ENCODE peak calls at places on chromosome 17, in six cellular contexts. C, D, J, L, T and K are unnamed samples.

GRCh38 chr17:67343237-67343636 is 23.1 kb downstream of the PSMD12 start:
- DNase-seq in C (no peak), D (no peak), J (no peak), L (no peak), T (no peak), K (no peak)

GRCh38 chr17:80773243-80773991 is 218.2 kb upstream of the CHMP6 start:
- DNase-seq in C (no peak), D (no peak), J (no peak), L (peak), T (peak), K (no peak)

GRCh38 chr17:2996208-2996855 is 67.1 kb downstream of the OR1D5 start:
- DNase-seq in C (no peak), D (no peak), J (no peak), L (no peak), T (no peak), K (no peak)

GRCh38 chr17:10297691-10298090 is 75.1 kb downstream of the MYH13 start:
- DNase-seq in C (no peak), D (no peak), J (no peak), L (no peak), T (no peak), K (no peak)

GRCh38 chr17:78883090-78883532 is 19.9 kb downstream of the CEP295NL start:
- DNase-seq in C (no peak), D (no peak), J (peak), L (no peak), T (peak), K (peak)

GRCh38 chr17:81867123-81867951 is 3.8 kb downstream of the ARHGDIA start:
- DNase-seq in C (no peak), D (no peak), J (no peak), L (no peak), T (no peak), K (peak)

GRCh38 chr17:34246436-34246835 is 8.6 kb upstream of the CCL2 start:
- DNase-seq in C (no peak), D (no peak), J (no peak), L (no peak), T (no peak), K (no peak)

GRCh38 chr17:50059256-50059655 is 3.3 kb downstream of the ITGA3 start:
- DNase-seq in C (no peak), D (no peak), J (no peak), L (no peak), T (peak), K (no peak)

GRCh38 chr17:44627513-44627912 is 28.8 kb upstream of the MEIOC start:
- DNase-seq in C (no peak), D (no peak), J (no peak), L (no peak), T (no peak), K (no peak)

GRCh38 chr17:4744999-4745969 is 5.6 kb upstream of the CXCL16 start:
- DNase-seq in C (no peak), D (no peak), J (no peak), L (no peak), T (no peak), K (no peak)

GRCh38 chr17:36498560-36499300 is 12.2 kb downstream of the ZNHIT3 start:
- DNase-seq in C (no peak), D (no peak), J (no peak), L (no peak), T (peak), K (no peak)

GRCh38 chr17:1908699-1909309 is 79.0 kb downstream of the RPA1 start:
- DNase-seq in C (peak), D (peak), J (peak), L (peak), T (no peak), K (peak)

GRCh38 chr17:75130632-75131277 is 787 bp downstream of the NT5C start:
- DNase-seq in C (no peak), D (peak), J (peak), L (peak), T (peak), K (peak)

GRCh38 chr17:358491-359133 is 6.0 kb upstream of the RPH3AL start:
- DNase-seq in C (no peak), D (no peak), J (no peak), L (no peak), T (no peak), K (no peak)

GRCh38 chr17:62718420-62718819 is 89.7 kb downstream of the MARCHF10 start:
- DNase-seq in C (no peak), D (no peak), J (no peak), L (no peak), T (no peak), K (no peak)

GRCh38 chr17:82667668-82668000 is 19.4 kb upstream of the WDR45B start:
- DNase-seq in C (no peak), D (no peak), J (no peak), L (no peak), T (no peak), K (no peak)

GRCh38 chr17:3513305-3514035 is 37.7 kb downstream of the ASPA start:
- DNase-seq in C (no peak), D (no peak), J (no peak), L (no peak), T (no peak), K (no peak)

GRCh38 chr17:15264542-15264941 is 584 bp downstream of the PMP22 start:
- DNase-seq in C (no peak), D (no peak), J (no peak), L (no peak), T (no peak), K (no peak)

GRCh38 chr17:78790552-78790951 is 8.5 kb upstream of the CYTH1 start:
- DNase-seq in C (no peak), D (no peak), J (no peak), L (no peak), T (no peak), K (no peak)

GRCh38 chr17:72121164-72122001 is 563 bp downstream of the SOX9 start:
- DNase-seq in C (no peak), D (no peak), J (no peak), L (no peak), T (no peak), K (peak)

GRCh38 chr17:77733576-77734296 is 224.8 kb upstream of the TNRC6C start:
- DNase-seq in C (no peak), D (no peak), J (no peak), L (no peak), T (no peak), K (no peak)

GRCh38 chr17:29042679-29043538 is at the start of gene PIPOX:
- DNase-seq in C (peak), D (peak), J (no peak), L (no peak), T (no peak), K (no peak)

GRCh38 chr17:52201764-52202571 is 43.5 kb upstream of the CA10 start:
- DNase-seq in C (no peak), D (no peak), J (no peak), L (no peak), T (no peak), K (no peak)

GRCh38 chr17:75181608-75182318 is 996 bp downstream of the SUMO2 start:
- DNase-seq in C (no peak), D (no peak), J (no peak), L (no peak), T (no peak), K (no peak)

GRCh38 chr17:79422236-79422635 is 188.6 kb downstream of the RBFOX3 start:
- DNase-seq in C (no peak), D (no peak), J (no peak), L (no peak), T (no peak), K (no peak)